ENCODE peak calls at places on chromosomes 12 and 14, in eight cellular contexts. One of them, this sample, is unnamed. For H3K4me1, the result is how much of the 10 kb centered on the place peaks cover.

GRCh38 chr14:91155626-91156089 is 41.8 kb downstream of the DGLUCY start:
- DNase-seq in cardiac muscle cell: no peak
- DNase-seq in right lobe of liver: no peak
- DNase-seq in H9: no peak
- DNase-seq in breast epithelium: no peak
- DNase-seq in left ventricle myocardium inferior: no peak
- DNase-seq in IMR-90: no peak
- DNase-seq in mammary epithelial cell: no peak
- DNase-seq in this sample: no peak

GRCh38 chr12:54417712-54418440 is 1.2 kb downstream of the ITGA5 start:
- DNase-seq in cardiac muscle cell: no peak
- DNase-seq in H9: no peak
- DNase-seq in right lobe of liver: peak
- DNase-seq in IMR-90: no peak
- DNase-seq in left ventricle myocardium inferior: no peak
- DNase-seq in breast epithelium: no peak
- DNase-seq in mammary epithelial cell: no peak
- DNase-seq in this sample: no peak

GRCh38 chr14:92244805-92245204 is 78.2 kb upstream of the SLC24A4 start:
- DNase-seq in left ventricle myocardium inferior: no peak
- DNase-seq in H9: no peak
- DNase-seq in cardiac muscle cell: no peak
- DNase-seq in right lobe of liver: no peak
- DNase-seq in IMR-90: no peak
- DNase-seq in breast epithelium: no peak
- DNase-seq in mammary epithelial cell: no peak
- DNase-seq in this sample: no peak

GRCh38 chr14:91118511-91119068 is 4.7 kb downstream of the DGLUCY start:
- DNase-seq in breast epithelium: no peak
- DNase-seq in mammary epithelial cell: no peak
- DNase-seq in cardiac muscle cell: no peak
- DNase-seq in left ventricle myocardium inferior: no peak
- DNase-seq in right lobe of liver: no peak
- DNase-seq in H9: no peak
- DNase-seq in IMR-90: no peak
- DNase-seq in this sample: no peak

GRCh38 chr14:54653764-54654469 is 87.0 kb downstream of the SAMD4A start:
- DNase-seq in mammary epithelial cell: peak
- DNase-seq in H9: no peak
- DNase-seq in cardiac muscle cell: no peak
- DNase-seq in IMR-90: peak
- DNase-seq in left ventricle myocardium inferior: peak
- DNase-seq in right lobe of liver: no peak
- DNase-seq in breast epithelium: no peak
- DNase-seq in this sample: peak

GRCh38 chr12:91988076-91988475 is 157.6 kb downstream of the BTG1 start:
- DNase-seq in left ventricle myocardium inferior: no peak
- DNase-seq in right lobe of liver: no peak
- DNase-seq in mammary epithelial cell: no peak
- DNase-seq in IMR-90: no peak
- DNase-seq in breast epithelium: no peak
- DNase-seq in H9: no peak
- DNase-seq in cardiac muscle cell: no peak
- DNase-seq in this sample: no peak

GRCh38 chr12:21065845-21066244 is 65.1 kb upstream of the SLCO1B1 start:
- DNase-seq in breast epithelium: no peak
- DNase-seq in mammary epithelial cell: no peak
- DNase-seq in left ventricle myocardium inferior: no peak
- DNase-seq in IMR-90: no peak
- DNase-seq in cardiac muscle cell: no peak
- DNase-seq in H9: no peak
- DNase-seq in right lobe of liver: no peak
- DNase-seq in this sample: no peak

GRCh38 chr14:31205681-31206535 is 1.7 kb downstream of the HECTD1 start:
- DNase-seq in cardiac muscle cell: peak
- DNase-seq in H9: no peak
- DNase-seq in left ventricle myocardium inferior: no peak
- DNase-seq in IMR-90: peak
- DNase-seq in breast epithelium: no peak
- DNase-seq in right lobe of liver: no peak
- DNase-seq in mammary epithelial cell: peak
- DNase-seq in this sample: no peak

GRCh38 chr14:106694638-106695393 is 1168.4 kb downstream of the TMEM121 start:
- DNase-seq in right lobe of liver: no peak
- DNase-seq in H9: no peak
- DNase-seq in breast epithelium: no peak
- DNase-seq in IMR-90: no peak
- DNase-seq in mammary epithelial cell: peak
- DNase-seq in left ventricle myocardium inferior: peak
- DNase-seq in cardiac muscle cell: no peak
- DNase-seq in this sample: no peak

GRCh38 chr14:74571441-74571841 is 40.6 kb downstream of the LTBP2 start:
- DNase-seq in left ventricle myocardium inferior: no peak
- DNase-seq in breast epithelium: no peak
- DNase-seq in right lobe of liver: peak
- DNase-seq in cardiac muscle cell: no peak
- DNase-seq in mammary epithelial cell: no peak
- DNase-seq in IMR-90: peak
- DNase-seq in H9: no peak
- DNase-seq in this sample: no peak

GRCh38 chr14:23984891-23985607 is 3.7 kb upstream of the DHRS4L2 start:
- DNase-seq in mammary epithelial cell: peak
- DNase-seq in left ventricle myocardium inferior: no peak
- DNase-seq in breast epithelium: no peak
- DNase-seq in right lobe of liver: no peak
- DNase-seq in cardiac muscle cell: no peak
- DNase-seq in H9: no peak
- DNase-seq in IMR-90: peak
- DNase-seq in this sample: no peak

GRCh38 chr14:72646861-72647528 is 246.9 kb downstream of the DPF3 start:
- DNase-seq in mammary epithelial cell: no peak
- DNase-seq in IMR-90: peak
- DNase-seq in breast epithelium: no peak
- DNase-seq in left ventricle myocardium inferior: no peak
- DNase-seq in H9: no peak
- DNase-seq in right lobe of liver: no peak
- DNase-seq in cardiac muscle cell: no peak
- DNase-seq in this sample: no peak

GRCh38 chr14:72645706-72646105 is 248.2 kb downstream of the DPF3 start:
- DNase-seq in H9: no peak
- DNase-seq in cardiac muscle cell: no peak
- DNase-seq in right lobe of liver: no peak
- DNase-seq in left ventricle myocardium inferior: no peak
- DNase-seq in breast epithelium: no peak
- DNase-seq in mammary epithelial cell: no peak
- DNase-seq in IMR-90: no peak
- DNase-seq in this sample: no peak

GRCh38 chr14:72643317-72643801 is 250.5 kb downstream of the DPF3 start:
- DNase-seq in IMR-90: peak
- DNase-seq in breast epithelium: peak
- DNase-seq in right lobe of liver: no peak
- DNase-seq in left ventricle myocardium inferior: peak
- DNase-seq in H9: no peak
- DNase-seq in cardiac muscle cell: no peak
- DNase-seq in mammary epithelial cell: peak
- DNase-seq in this sample: no peak

GRCh38 chr14:72644038-72644437 is 249.9 kb downstream of the DPF3 start:
- DNase-seq in mammary epithelial cell: no peak
- DNase-seq in IMR-90: peak
- DNase-seq in H9: no peak
- DNase-seq in right lobe of liver: no peak
- DNase-seq in breast epithelium: no peak
- DNase-seq in cardiac muscle cell: no peak
- DNase-seq in left ventricle myocardium inferior: no peak
- DNase-seq in this sample: no peak

GRCh38 chr14:72644758-72645489 is 249.0 kb downstream of the DPF3 start:
- DNase-seq in H9: no peak
- DNase-seq in cardiac muscle cell: no peak
- DNase-seq in left ventricle myocardium inferior: no peak
- DNase-seq in right lobe of liver: no peak
- DNase-seq in IMR-90: peak
- DNase-seq in breast epithelium: no peak
- DNase-seq in mammary epithelial cell: no peak
- DNase-seq in this sample: no peak
- TF ChIP-seq CTCF in H9: no peak
- TF ChIP-seq CTCF in cardiac muscle cell: no peak
- TF ChIP-seq CTCF in left ventricle myocardium inferior: no peak
- TF ChIP-seq CTCF in right lobe of liver: no peak
- TF ChIP-seq CTCF in IMR-90: no peak
- TF ChIP-seq CTCF in breast epithelium: no peak
- TF ChIP-seq CTCF in mammary epithelial cell: peak
- TF ChIP-seq CTCF in this sample: no peak

GRCh38 chr12:121578230-121579189 is 2.3 kb downstream of the KDM2B start:
- DNase-seq in IMR-90: peak
- DNase-seq in breast epithelium: no peak
- DNase-seq in H9: peak
- DNase-seq in left ventricle myocardium inferior: peak
- DNase-seq in cardiac muscle cell: peak
- DNase-seq in right lobe of liver: no peak
- DNase-seq in mammary epithelial cell: no peak
- DNase-seq in this sample: no peak
- H3K4me1 ChIP-seq in IMR-90: under half
- H3K4me1 ChIP-seq in breast epithelium: under half
- H3K4me1 ChIP-seq in H9: under half
- H3K4me1 ChIP-seq in left ventricle myocardium inferior: half or more
- H3K4me1 ChIP-seq in cardiac muscle cell: under half
- H3K4me1 ChIP-seq in right lobe of liver: under half
- H3K4me1 ChIP-seq in mammary epithelial cell: under half
- H3K4me1 ChIP-seq in this sample: under half

GRCh38 chr12:6372403-6373003 is 2.9 kb downstream of the SCNN1A start:
- DNase-seq in left ventricle myocardium inferior: no peak
- DNase-seq in mammary epithelial cell: peak
- DNase-seq in H9: no peak
- DNase-seq in cardiac muscle cell: no peak
- DNase-seq in right lobe of liver: no peak
- DNase-seq in IMR-90: peak
- DNase-seq in breast epithelium: peak
- DNase-seq in this sample: no peak

GRCh38 chr12:6370576-6370935 is 4.8 kb downstream of the SCNN1A start:
- DNase-seq in IMR-90: no peak
- DNase-seq in left ventricle myocardium inferior: no peak
- DNase-seq in H9: peak
- DNase-seq in breast epithelium: no peak
- DNase-seq in mammary epithelial cell: no peak
- DNase-seq in right lobe of liver: peak
- DNase-seq in cardiac muscle cell: no peak
- DNase-seq in this sample: no peak

GRCh38 chr12:6373022-6373787 is 2.2 kb downstream of the SCNN1A start:
- DNase-seq in left ventricle myocardium inferior: no peak
- DNase-seq in IMR-90: no peak
- DNase-seq in right lobe of liver: peak
- DNase-seq in mammary epithelial cell: no peak
- DNase-seq in cardiac muscle cell: no peak
- DNase-seq in H9: no peak
- DNase-seq in breast epithelium: no peak
- DNase-seq in this sample: no peak

GRCh38 chr12:6369916-6370575 is 5.3 kb downstream of the SCNN1A start:
- DNase-seq in IMR-90: no peak
- DNase-seq in right lobe of liver: peak
- DNase-seq in breast epithelium: no peak
- DNase-seq in H9: no peak
- DNase-seq in left ventricle myocardium inferior: no peak
- DNase-seq in mammary epithelial cell: no peak
- DNase-seq in cardiac muscle cell: no peak
- DNase-seq in this sample: no peak

DNA sequence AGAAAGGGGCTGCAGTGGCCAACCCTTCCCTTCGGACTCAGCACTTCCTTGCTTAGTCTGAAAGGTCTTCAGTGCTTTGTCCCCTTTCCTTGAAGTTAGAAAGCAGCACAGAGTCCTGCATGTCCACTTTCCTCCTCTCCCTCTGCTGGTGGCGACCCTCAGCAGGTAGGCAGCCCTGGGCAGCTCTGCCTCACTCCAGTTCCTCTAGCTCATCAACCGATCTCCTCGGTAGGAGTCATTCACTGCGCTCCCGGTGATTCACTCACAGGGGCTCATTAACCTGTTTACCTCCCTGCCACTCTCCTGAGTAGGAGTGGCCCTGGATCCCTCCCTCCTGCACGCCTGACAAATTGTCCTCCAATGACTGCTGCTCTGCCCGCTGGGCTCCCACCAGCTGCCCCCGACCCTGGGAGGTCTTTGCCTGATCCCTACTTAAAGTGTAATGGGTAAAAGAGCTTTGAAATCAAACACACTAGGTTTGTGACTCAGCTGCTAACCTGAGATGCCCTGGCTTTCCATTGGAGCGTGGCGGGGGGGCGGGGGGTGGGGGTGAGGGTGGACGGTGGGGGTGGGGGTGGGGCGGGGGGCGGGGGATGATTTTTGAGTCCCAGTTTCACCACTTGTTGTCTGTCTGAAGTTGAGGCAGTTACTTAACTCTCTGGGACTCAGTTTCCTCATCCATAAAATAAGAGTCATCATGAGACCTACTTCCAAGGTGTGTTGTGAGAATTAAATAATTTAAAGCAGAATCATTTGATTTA is 4.2 kb downstream of the SCNN1A start:
- DNase-seq in IMR-90: peak
- DNase-seq in right lobe of liver: peak
- DNase-seq in breast epithelium: no peak
- DNase-seq in H9: peak
- DNase-seq in cardiac muscle cell: no peak
- DNase-seq in left ventricle myocardium inferior: no peak
- DNase-seq in mammary epithelial cell: peak
- DNase-seq in this sample: no peak
- TF ChIP-seq CTCF in IMR-90: peak
- TF ChIP-seq CTCF in right lobe of liver: peak
- TF ChIP-seq CTCF in breast epithelium: peak
- TF ChIP-seq CTCF in H9: peak
- TF ChIP-seq CTCF in cardiac muscle cell: peak
- TF ChIP-seq CTCF in left ventricle myocardium inferior: no peak
- TF ChIP-seq CTCF in mammary epithelial cell: peak
- TF ChIP-seq CTCF in this sample: no peak

GRCh38 chr14:69043598-69044267 is 64.6 kb upstream of the ACTN1 start:
- DNase-seq in H9: no peak
- DNase-seq in breast epithelium: peak
- DNase-seq in IMR-90: peak
- DNase-seq in mammary epithelial cell: no peak
- DNase-seq in cardiac muscle cell: no peak
- DNase-seq in left ventricle myocardium inferior: no peak
- DNase-seq in right lobe of liver: no peak
- DNase-seq in this sample: peak
- H3K4me1 ChIP-seq in H9: under half
- H3K4me1 ChIP-seq in breast epithelium: under half
- H3K4me1 ChIP-seq in IMR-90: under half
- H3K4me1 ChIP-seq in mammary epithelial cell: under half
- H3K4me1 ChIP-seq in cardiac muscle cell: under half
- H3K4me1 ChIP-seq in left ventricle myocardium inferior: half or more
- H3K4me1 ChIP-seq in right lobe of liver: under half
- H3K4me1 ChIP-seq in this sample: half or more